ENCODE peak calls at places on chromosomes 5 and 9, in five cellular contexts. X is mucosa of gallbladder; V is activated naive CD4-positive, alpha-beta T cell; Z is IMR-90; U is endothelial cell. T is an unnamed sample.
A peak's percentile ranks its signal among the peaks of the same experiment; 100 is the strongest.

GRCh38 chr9:36222449-36222848 is 31.7 kb downstream of the CLTA start:
- DNase-seq in Z (peak; percentile 45), U (no peak), V (no peak), X (no peak), T (no peak)

GRCh38 chr5:151480859-151481258 is 33.5 kb downstream of the SLC36A1 start:
- DNase-seq in U (no peak), X (no peak), Z (peak; percentile 85), V (no peak), T (no peak)

GRCh38 chr5:67190856-67191255 is 5.7 kb downstream of the CD180 start:
- DNase-seq in X (no peak), Z (no peak), V (no peak), U (no peak), T (no peak)

GRCh38 chr5:44881266-44881665 is 72.5 kb downstream of the MRPS30 start:
- DNase-seq in X (no peak), U (no peak), Z (no peak), V (no peak), T (no peak)

GRCh38 chr5:1343931-1344901 is 683 bp downstream of the CLPTM1L start:
- DNase-seq in X (no peak), Z (peak; percentile 12), U (peak; percentile 38), V (no peak), T (no peak)

GRCh38 chr5:164844348-164844747 is 1338.9 kb downstream of the MAT2B start:
- DNase-seq in U (no peak), X (no peak), V (no peak), Z (no peak), T (no peak)

GRCh38 chr5:172659909-172660628 is 19.0 kb downstream of the NEURL1B start:
- DNase-seq in Z (peak; percentile 94), U (no peak), V (no peak), X (peak; percentile 90), T (peak; percentile 91)

GRCh38 chr9:121767176-121767769 is 115.8 kb downstream of the DAB2IP start:
- DNase-seq in Z (peak; percentile 30), U (no peak), X (no peak), V (no peak), T (no peak)

GRCh38 chr9:131056781-131057506 is 39.4 kb upstream of the AIF1L start:
- DNase-seq in Z (no peak), U (no peak), X (no peak), V (no peak), T (no peak)

GRCh38 chr5:178388381-178389030 is 155.9 kb upstream of the PHYKPL start:
- DNase-seq in V (no peak), Z (peak; percentile 18), X (no peak), U (no peak), T (peak; percentile 62)

GRCh38 chr9:94173632-94174031 is 85.5 kb upstream of the ZNF169 start:
- DNase-seq in U (no peak), Z (no peak), X (no peak), V (no peak), T (no peak)

GRCh38 chr5:120567066-120567465 is 103.0 kb downstream of the PRR16 start:
- DNase-seq in V (no peak), Z (no peak), X (no peak), U (no peak), T (no peak)

GRCh38 chr9:134981001-134981400 is 63.3 kb upstream of the FCN1 start:
- DNase-seq in X (no peak), V (no peak), Z (no peak), U (no peak), T (no peak)

GRCh38 chr9:137138701-137139467 is at the start of gene GRIN1:
- DNase-seq in Z (no peak), V (no peak), U (peak; percentile 65), X (no peak), T (no peak)

GRCh38 chr9:131094015-131094414 is 2.3 kb upstream of the AIF1L start:
- DNase-seq in V (no peak), U (no peak), X (no peak), Z (no peak), T (no peak)